ENCODE peak calls at places on chromosomes 4 and X, in five cellular contexts. O, M, Q, B and F are unnamed samples.
A peak's percentile ranks its signal among the peaks of the same experiment; 100 is the strongest.

GRCh38 chrX:2320580-2321327 is 180.0 kb downstream of the DHRSX start:
- DNase-seq in M (no peak), Q (no peak), O (peak; percentile 76), B (no peak), F (no peak)

GRCh38 chr4:52873861-52874343 is 11.8 kb downstream of the RASL11B start:
- DNase-seq in O (peak; percentile 41), Q (no peak), B (peak; percentile 69), M (no peak), F (peak; percentile 92)

GRCh38 chrX:153816821-153817220 is 13.5 kb downstream of the PDZD4 start:
- DNase-seq in O (no peak), Q (no peak), M (no peak), B (no peak), F (peak; percentile 40)

GRCh38 chrX:689983-690382 is 59.4 kb downstream of the SHOX start:
- DNase-seq in B (no peak), O (no peak), Q (no peak), M (no peak), F (no peak)

GRCh38 chr4:105181259-105181658 is 34.6 kb downstream of the TET2 start:
- DNase-seq in B (no peak), M (no peak), Q (no peak), O (peak; percentile 24), F (no peak)

GRCh38 chr4:183348706-183349659 is 26.8 kb upstream of the CLDN24 start:
- DNase-seq in M (peak; percentile 89), B (peak; percentile 92), O (no peak), Q (peak; percentile 91), F (no peak)

GRCh38 chr4:118177121-118177520 is 142.8 kb downstream of the NDST3 start:
- DNase-seq in O (no peak), Q (no peak), M (no peak), B (no peak), F (no peak)

GRCh38 chr4:180942367-180942916 is 1300.8 kb upstream of the TENM3 start:
- DNase-seq in M (no peak), B (no peak), Q (no peak), O (no peak), F (no peak)

GRCh38 chrX:54413753-54414152 is 26.5 kb upstream of the TSR2 start:
- DNase-seq in M (no peak), O (no peak), Q (no peak), B (no peak), F (no peak)

GRCh38 chr4:145531193-145531592 is 49.5 kb downstream of the SMAD1 start:
- DNase-seq in O (no peak), B (no peak), M (no peak), Q (no peak), F (no peak)

GRCh38 chrX:87017210-87017609 is 500.4 kb upstream of the KLHL4 start:
- DNase-seq in Q (no peak), O (no peak), M (no peak), B (no peak), F (no peak)